ENCODE peak calls at places on chromosomes 11 and 22, in eight cellular contexts. L, K, P, X, J, Z, S and Q are unnamed samples.

GRCh38 chr11:74171630-74172465 is 759 bp downstream of the PPME1 start:
- DNase-seq in Z (no peak), S (no peak), J (no peak), X (no peak), L (no peak), K (no peak), P (peak; percentile 35), Q (no peak)

GRCh38 chr22:39293766-39294368 is 25.6 kb downstream of the RPL3 start:
- DNase-seq in J (no peak), L (no peak), Z (no peak), K (no peak), S (no peak), P (no peak), X (no peak), Q (no peak)

GRCh38 chr22:30541979-30542810 is 4.3 kb downstream of the SEC14L6 start:
- DNase-seq in K (no peak), X (no peak), J (no peak), L (no peak), S (no peak), P (no peak), Z (no peak), Q (no peak)

GRCh38 chr11:61955031-61955415 is 4.9 kb downstream of the BEST1 start:
- DNase-seq in P (peak; percentile 91), Z (no peak), S (peak; percentile 83), K (peak; percentile 77), J (peak; percentile 62), L (no peak), X (peak; percentile 49), Q (no peak)

GRCh38 chr11:6667733-6668374 is 12.2 kb upstream of the DCHS1 start:
- DNase-seq in Z (no peak), S (no peak), X (no peak), K (no peak), J (no peak), L (no peak), P (peak; percentile 54), Q (no peak)

GRCh38 chr11:18772211-18772610 is 19.4 kb downstream of the PTPN5 start:
- DNase-seq in S (no peak), Z (no peak), J (peak; percentile 31), X (no peak), L (no peak), K (no peak), P (no peak), Q (no peak)

GRCh38 chr11:14443642-14444041 is 56.0 kb downstream of the COPB1 start:
- DNase-seq in X (peak; percentile 27), P (peak; percentile 60), L (no peak), J (no peak), S (no peak), Z (no peak), K (no peak), Q (no peak)

GRCh38 chr22:46881373-46882118 is 119.1 kb downstream of the TBC1D22A start:
- DNase-seq in L (no peak), K (peak; percentile 70), S (no peak), J (no peak), P (peak; percentile 67), X (no peak), Z (no peak), Q (no peak)

GRCh38 chr22:39502109-39502788 is at the start of gene MIEF1:
- DNase-seq in P (peak; percentile 93), S (peak; percentile 98), K (peak; percentile 98), J (peak; percentile 98), Z (peak; percentile 87), X (peak; percentile 99), L (peak; percentile 97), Q (peak; percentile 63)

GRCh38 chr11:7576671-7577225 is 62.9 kb downstream of the PPFIBP2 start:
- DNase-seq in S (no peak), X (no peak), J (no peak), K (peak; percentile 69), Z (no peak), L (no peak), P (peak; percentile 56), Q (no peak)

GRCh38 chr11:2772544-2773031 is 72.8 kb upstream of the KCNQ1OT1 start:
- DNase-seq in Z (no peak), K (no peak), P (peak; percentile 65), X (peak; percentile 31), J (no peak), S (no peak), L (peak; percentile 12), Q (no peak)

GRCh38 chr11:94528551-94528950 is 15.2 kb upstream of the FUT4 start:
- DNase-seq in L (no peak), K (no peak), P (peak; percentile 25), X (no peak), J (no peak), Z (no peak), S (no peak), Q (no peak)

DNA sequence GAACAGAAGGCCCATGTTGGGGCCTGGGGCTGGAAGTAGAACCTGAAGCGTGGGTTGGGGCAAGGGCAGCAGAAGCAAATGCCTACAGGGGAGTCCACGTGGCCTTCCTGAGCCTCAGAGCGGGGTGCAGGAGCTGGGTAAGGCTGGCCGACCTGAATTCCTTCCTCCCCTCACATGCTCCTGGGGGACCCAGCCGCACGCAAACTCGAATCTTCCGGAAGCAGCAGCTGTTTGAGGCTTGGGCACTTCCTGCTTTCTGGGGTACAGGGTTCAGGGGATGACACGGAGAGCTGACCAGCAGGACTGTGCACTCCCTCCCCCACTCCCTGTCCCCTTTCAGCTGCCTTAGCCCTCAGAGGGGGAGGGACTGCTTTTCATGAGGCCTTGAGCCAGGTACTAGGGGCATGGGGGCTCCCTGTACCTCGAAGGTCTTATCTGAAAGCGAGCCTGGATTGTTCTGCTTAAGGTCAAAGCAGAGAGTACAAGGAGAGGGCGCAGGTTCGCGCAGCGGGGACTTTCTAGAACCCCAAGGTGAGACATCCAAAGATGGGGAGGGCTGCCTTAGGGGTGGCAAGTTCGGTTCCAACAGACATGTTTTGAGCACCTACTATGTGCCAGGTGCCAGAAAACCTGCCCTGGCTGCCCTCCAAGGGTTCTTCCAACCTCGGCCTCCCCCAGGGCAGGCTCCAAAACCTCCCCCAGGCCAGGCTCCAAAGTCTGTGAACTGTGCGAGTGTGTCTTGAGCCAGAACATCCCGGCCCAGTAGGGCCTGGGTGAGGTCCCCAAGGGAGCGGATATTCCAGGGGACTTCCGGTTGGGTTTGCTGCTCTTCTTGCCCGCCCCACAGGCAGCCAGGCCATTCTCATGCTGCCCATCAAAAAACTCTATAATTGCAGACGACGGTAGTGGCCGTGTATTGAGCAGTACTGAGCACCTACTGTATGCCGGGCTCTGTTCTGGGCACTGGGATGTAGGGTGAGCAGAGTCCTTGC is 1.7 kb downstream of the NCF4 start:
- DNase-seq in Z (no peak), S (no peak), P (no peak), X (peak; percentile 66), L (peak; percentile 50), K (peak; percentile 43), J (no peak), Q (no peak)
- H3K4me3 ChIP-seq in Z (no peak overlapping the region), S (no peak overlapping the region), P (no peak overlapping the region), X (no peak overlapping the region), L (no peak overlapping the region), K (no peak overlapping the region), J (no peak overlapping the region), Q (no peak overlapping the region)

GRCh38 chr11:109648804-109649203 is 226.8 kb downstream of the C11orf87 start:
- DNase-seq in J (no peak), P (no peak), X (no peak), Z (no peak), S (no peak), K (no peak), L (no peak), Q (no peak)

GRCh38 chr11:109641549-109641948 is 219.6 kb downstream of the C11orf87 start:
- DNase-seq in J (no peak), S (no peak), K (no peak), P (peak; percentile 33), L (no peak), X (no peak), Z (no peak), Q (no peak)

DNA sequence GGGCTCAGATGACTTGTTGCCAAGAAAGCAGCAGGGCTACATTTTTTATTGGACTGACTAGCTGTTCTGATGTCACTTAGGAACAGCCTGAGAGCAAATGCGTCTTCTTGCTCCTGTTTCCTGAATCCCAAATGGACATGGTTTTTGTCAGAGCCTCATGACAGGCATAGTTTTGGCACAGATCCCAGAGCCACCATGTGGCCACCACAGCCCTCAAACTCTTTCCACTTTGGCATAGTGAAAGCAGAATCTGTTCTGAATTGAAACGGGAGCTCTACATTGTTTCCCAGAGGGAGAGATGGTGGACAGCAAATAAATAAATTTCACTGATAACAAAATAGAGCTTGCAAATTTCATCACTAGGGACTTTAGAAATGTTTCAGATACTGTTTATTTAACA is 222.2 kb downstream of the C11orf87 start:
- DNase-seq in Z (no peak), L (peak; percentile 35), X (no peak), K (peak; percentile 55), S (no peak), P (peak; percentile 26), J (peak; percentile 11), Q (no peak)
- TF ChIP-seq CTCF in Z (no peak), L (no peak), X (no peak), K (no peak), S (peak; percentile 9), P (no peak), J (peak; percentile 7), Q (no peak)

DNA sequence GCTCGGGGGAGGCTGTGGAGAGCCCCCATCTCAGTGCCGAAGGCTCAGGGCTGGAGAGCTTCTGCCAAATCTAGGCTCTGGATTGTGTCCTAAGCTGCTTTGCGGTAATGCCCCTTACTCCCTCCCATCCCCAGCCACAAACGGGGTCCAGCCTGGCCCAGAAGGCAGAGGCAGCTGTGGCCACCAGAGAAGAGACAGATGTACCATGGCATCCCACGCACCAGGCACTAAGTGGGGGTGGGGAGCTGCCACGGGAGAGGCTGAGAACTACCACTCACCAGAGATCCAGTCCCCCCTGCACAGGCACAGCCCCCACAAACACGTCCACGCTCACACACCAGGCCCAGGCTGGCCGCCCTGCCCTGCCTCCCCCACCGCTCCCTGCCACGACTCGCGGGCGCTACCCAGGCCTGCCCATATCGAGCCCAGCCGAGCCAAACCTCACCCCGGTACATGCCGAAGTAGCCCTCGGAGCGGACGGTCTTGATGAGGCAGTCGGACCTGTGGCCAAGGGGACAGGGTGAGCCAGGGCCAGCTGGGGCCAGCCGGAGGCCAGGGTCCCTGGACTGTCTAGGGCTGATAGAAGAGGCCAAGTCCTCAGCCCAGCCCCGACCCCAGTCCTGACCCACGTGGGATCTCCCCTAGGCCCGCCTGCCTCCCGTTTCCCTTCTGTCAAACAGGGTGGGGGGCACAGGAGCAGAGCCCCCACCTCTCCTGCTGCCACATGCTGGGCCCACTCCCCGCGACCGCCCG is 3.9 kb downstream of the SLC25A22 start:
- DNase-seq in P (no peak), J (peak; percentile 78), X (no peak), K (no peak), S (no peak), Z (no peak), L (no peak), Q (no peak)
- H3K4me3 ChIP-seq in P (no peak overlapping the region), J (peak overlapping the region; percentile 68), X (no peak overlapping the region), K (no peak overlapping the region), S (no peak overlapping the region), Z (no peak overlapping the region), L (no peak overlapping the region), Q (no peak overlapping the region)

DNA sequence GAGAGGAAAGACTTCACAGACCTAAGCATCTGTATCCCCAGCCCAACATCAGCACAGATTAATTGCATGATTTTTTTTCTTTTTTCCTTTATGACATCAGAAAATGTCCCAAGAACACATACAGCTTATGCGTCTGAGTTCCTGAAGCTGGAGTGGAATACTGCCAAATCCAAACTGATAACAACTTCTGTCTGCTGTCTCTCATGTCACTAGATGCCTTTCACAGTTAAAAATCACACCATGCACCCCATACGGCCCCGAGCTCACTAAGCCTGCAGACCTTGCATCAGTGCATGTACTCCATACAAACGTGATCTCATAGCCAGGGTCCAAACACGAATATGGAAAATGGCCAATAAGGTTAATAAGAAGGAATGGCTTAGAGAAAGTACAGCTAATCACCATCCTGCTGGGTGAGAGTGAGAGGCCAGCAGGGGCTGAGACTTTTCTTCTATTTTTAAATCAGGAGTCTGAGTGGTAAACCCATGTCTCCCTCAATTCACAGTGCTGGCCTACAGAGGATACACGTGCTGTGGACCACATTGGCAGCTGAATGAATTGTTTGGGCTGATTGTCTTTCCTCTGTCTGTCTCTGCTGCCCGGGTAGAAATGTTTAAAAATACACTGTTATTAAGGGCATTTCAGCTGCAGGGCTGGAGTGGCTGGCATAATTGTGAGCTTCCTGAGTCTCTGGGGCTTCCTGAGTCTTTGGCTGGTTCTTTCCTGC is 350.6 kb upstream of the RAG2 start:
- DNase-seq in X (no peak), P (no peak), S (no peak), Z (no peak), L (no peak), J (no peak), K (no peak), Q (no peak)
- TF ChIP-seq CTCF in X (no peak), P (no peak), S (no peak), Z (no peak), L (no peak), J (no peak), K (no peak), Q (no peak)